ENCODE peak calls at places on chromosomes 5 and 9, in six cellular contexts. U is HCT116, S is GM23248, L is SK-N-SH, W is PC-3, E is MM.1S. M is an unnamed sample. For H3K4me1 and H3K9me2, the result is how much of the 10 kb centered on the place peaks cover.

GRCh38 chr9:120571443-120572257 is 8.3 kb downstream of the CDK5RAP2 start:
- DNase-seq in U (no peak), S (peak), L (peak), W (no peak), E (no peak), M (no peak)

GRCh38 chr9:110440161-110440560 is 102.5 kb upstream of the TXNDC8 start:
- DNase-seq in U (no peak), S (peak), L (no peak), W (peak), E (no peak), M (no peak)

GRCh38 chr9:97900103-97900737 is 22.1 kb downstream of the TRMO start:
- DNase-seq in U (no peak), S (peak), L (no peak), W (peak), E (no peak), M (no peak)

GRCh38 chr9:76396144-76396543 is 1.9 kb upstream of the RFK start:
- DNase-seq in U (no peak), S (no peak), L (no peak), W (no peak), E (no peak), M (no peak)

GRCh38 chr5:28448791-28449190 is 1410.4 kb upstream of the CDH9 start:
- DNase-seq in U (no peak), S (no peak), L (no peak), W (no peak), E (no peak), M (no peak)

GRCh38 chr9:115411993-115412452 is 294.1 kb upstream of the TNC start:
- DNase-seq in U (no peak), S (peak), L (no peak), W (no peak), E (no peak), M (no peak)

GRCh38 chr5:159905496-159905895 is 10.8 kb upstream of the ADRA1B start:
- DNase-seq in U (peak), S (peak), L (no peak), W (peak), E (peak), M (no peak)

GRCh38 chr9:81420024-81420423 is 269.3 kb downstream of the TLE1 start:
- DNase-seq in U (no peak), S (no peak), L (no peak), W (no peak), E (no peak), M (no peak)

GRCh38 chr5:112208699-112209615 is 210.1 kb downstream of the EPB41L4A start:
- DNase-seq in U (no peak), S (peak), L (no peak), W (no peak), E (no peak), M (no peak)

GRCh38 chr9:135864447-135865049 is 42.8 kb downstream of the CAMSAP1 start:
- DNase-seq in U (peak), S (peak), L (peak), W (peak), E (peak), M (peak)

GRCh38 chr5:115151208-115151805 is 18.4 kb downstream of the TRIM36 start:
- DNase-seq in U (no peak), S (no peak), L (no peak), W (no peak), E (no peak), M (no peak)

GRCh38 chr9:116572095-116572748 is 114.9 kb upstream of the TRIM32 start:
- DNase-seq in U (peak), S (peak), L (peak), W (peak), E (peak), M (peak)

GRCh38 chr9:69945671-69946141 is 97.9 kb upstream of the MAMDC2 start:
- DNase-seq in U (no peak), S (peak), L (no peak), W (no peak), E (no peak), M (no peak)

GRCh38 chr5:129077433-129078075 is 17.0 kb upstream of the ISOC1 start:
- DNase-seq in U (no peak), S (no peak), L (no peak), W (no peak), E (no peak), M (no peak)

GRCh38 chr9:81526587-81526986 is 162.8 kb downstream of the TLE1 start:
- DNase-seq in U (no peak), S (peak), L (no peak), W (no peak), E (no peak), M (no peak)

GRCh38 chr5:173454381-173454763 is 126.2 kb upstream of the STC2 start:
- DNase-seq in U (no peak), S (peak), L (no peak), W (peak), E (no peak), M (no peak)

GRCh38 chr5:136053336-136054121 is 24.7 kb downstream of the TGFBI start:
- DNase-seq in U (peak), S (peak), L (no peak), W (peak), E (no peak), M (no peak)

GRCh38 chr9:98536542-98537173 is 172.1 kb downstream of the GABBR2 start:
- DNase-seq in U (no peak), S (no peak), L (no peak), W (peak), E (no peak), M (peak)

GRCh38 chr5:83567741-83568530 is 96.4 kb downstream of the VCAN start:
- DNase-seq in U (no peak), S (peak), L (no peak), W (peak), E (peak), M (no peak)

GRCh38 chr9:36450110-36450732 is 50.2 kb upstream of the RNF38 start:
- DNase-seq in U (peak), S (peak), L (peak), W (peak), E (peak), M (peak)

GRCh38 chr9:14218253-14218652 is 95.7 kb downstream of the NFIB start:
- DNase-seq in U (no peak), S (no peak), L (no peak), W (no peak), E (no peak), M (no peak)

GRCh38 chr9:135616621-135617537 is 22.5 kb downstream of the GLT6D1 start:
- DNase-seq in U (no peak), S (no peak), L (peak), W (no peak), E (no peak), M (no peak)

GRCh38 chr5:151008124-151008491 is 12.3 kb upstream of the GPX3 start:
- DNase-seq in U (no peak), S (no peak), L (no peak), W (no peak), E (no peak), M (no peak)

GRCh38 chr5:126055348-126055729 is 367.9 kb upstream of the GRAMD2B start:
- DNase-seq in U (no peak), S (no peak), L (peak), W (peak), E (no peak), M (no peak)
- H3K9ac ChIP-seq in U (no peak), S (no peak), L (no peak), W (no peak), E (no peak), M (no peak)

GRCh38 chr5:16570121-16570815 is 46.5 kb downstream of the RETREG1 start:
- DNase-seq in U (no peak), S (peak), L (peak), W (peak), E (no peak), M (no peak)

GRCh38 chr5:16574789-16575785 is 41.7 kb downstream of the RETREG1 start:
- DNase-seq in U (no peak), S (peak), L (no peak), W (peak), E (no peak), M (no peak)

GRCh38 chr5:16573401-16573800 is 43.4 kb downstream of the RETREG1 start:
- DNase-seq in U (no peak), S (no peak), L (no peak), W (no peak), E (no peak), M (no peak)

GRCh38 chr5:16568875-16569580 is 47.8 kb downstream of the RETREG1 start:
- DNase-seq in U (no peak), S (no peak), L (peak), W (no peak), E (no peak), M (no peak)

GRCh38 chr5:16572289-16573015 is 44.3 kb downstream of the RETREG1 start:
- DNase-seq in U (no peak), S (no peak), L (no peak), W (no peak), E (no peak), M (no peak)
- H3K4me1 ChIP-seq in U (under half), S (under half), L (under half), W (under half), E (under half), M (under half)

DNA sequence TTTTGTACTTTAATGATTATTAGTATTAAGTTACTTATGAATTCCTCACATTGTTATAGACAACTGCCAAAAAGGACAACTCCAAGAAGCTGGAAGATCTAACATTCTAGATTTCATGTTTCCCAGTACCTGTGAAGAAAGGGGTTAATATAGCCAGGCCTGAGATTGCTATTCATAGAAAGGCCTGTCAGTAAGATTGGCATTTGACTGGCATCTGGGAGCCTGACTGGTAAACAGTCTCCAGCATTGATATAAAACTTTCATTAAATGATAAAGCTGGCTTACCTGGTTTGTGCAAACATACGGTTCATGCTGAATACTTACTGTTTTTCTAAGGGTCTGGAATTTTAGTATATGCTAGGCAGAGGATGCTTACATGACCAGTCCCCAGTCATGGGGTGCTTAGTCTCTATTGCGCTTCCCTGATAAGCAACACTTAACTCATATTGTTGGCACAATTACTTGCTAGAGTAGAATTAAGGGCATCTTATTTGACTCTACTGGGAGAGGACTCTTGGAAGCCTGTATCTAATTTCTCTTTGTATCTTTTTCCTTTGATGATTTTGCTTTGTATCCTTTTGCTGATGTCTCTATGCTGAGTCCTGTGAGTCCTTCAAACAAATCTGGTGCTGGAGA is 340.4 kb upstream of the SEMA6A start:
- DNase-seq in U (no peak), S (no peak), L (no peak), W (no peak), E (no peak), M (no peak)
- H3K9me2 ChIP-seq in U (under half), S (under half), L (under half), W (under half), E (under half), M (under half)

DNA sequence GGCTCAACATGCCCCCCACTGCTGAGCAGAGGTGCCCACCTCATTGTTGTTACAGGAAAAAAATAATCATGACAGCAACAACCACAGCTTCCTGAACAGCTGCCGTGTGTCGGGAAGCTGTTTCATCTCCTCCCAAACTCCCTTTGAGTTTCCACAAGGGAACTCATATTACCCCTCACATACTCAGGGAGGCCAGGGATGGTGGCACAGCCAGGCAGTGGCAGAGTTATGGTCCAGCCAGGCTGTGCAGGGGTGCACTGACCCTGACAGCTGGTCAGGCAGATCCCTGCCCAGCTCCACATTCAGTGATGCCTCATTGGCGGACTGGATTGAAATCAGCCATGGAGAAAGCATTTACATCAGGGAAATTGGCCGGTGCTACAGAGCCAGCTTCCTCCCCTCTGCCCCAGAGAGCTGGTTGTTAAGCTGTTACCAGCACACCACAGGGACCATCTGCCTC is 37.3 kb downstream of the SARDH start:
- DNase-seq in U (no peak), S (no peak), L (no peak), W (no peak), E (no peak), M (no peak)
- H3K9ac ChIP-seq in U (no peak), S (no peak), L (no peak), W (no peak), E (no peak), M (no peak)

GRCh38 chr5:172402531-172403190 is 51.7 kb downstream of the SH3PXD2B start:
- DNase-seq in U (no peak), S (peak), L (no peak), W (no peak), E (no peak), M (no peak)

GRCh38 chr5:172405226-172405625 is 49.1 kb downstream of the SH3PXD2B start:
- DNase-seq in U (no peak), S (no peak), L (no peak), W (no peak), E (no peak), M (no peak)

GRCh38 chr5:172404746-172405145 is 49.6 kb downstream of the SH3PXD2B start:
- DNase-seq in U (no peak), S (no peak), L (no peak), W (no peak), E (no peak), M (no peak)

GRCh38 chr5:172403822-172404221 is 50.5 kb downstream of the SH3PXD2B start:
- DNase-seq in U (no peak), S (no peak), L (no peak), W (no peak), E (no peak), M (no peak)

GRCh38 chr5:172403191-172403794 is 51.0 kb downstream of the SH3PXD2B start:
- DNase-seq in U (no peak), S (peak), L (no peak), W (no peak), E (no peak), M (no peak)
- H3K4me1 ChIP-seq in U (under half), S (under half), L (under half), W (under half), E (under half), M (under half)